ENCODE peak calls at places on chromosomes 16 and 17, in five cellular contexts. One of them, this sample, is unnamed.

GRCh38 chr17:18031955-18032354 is 7.0 kb downstream of the ATPAF2 start:
- DNase-seq in psoas muscle: no peak
- DNase-seq in iris pigment epithelial cell: peak; percentile 43
- DNase-seq in RWPE1: no peak
- DNase-seq in HEK293T: no peak
- DNase-seq in this sample: peak; percentile 39

GRCh38 chr17:74354123-74354522 is 7.5 kb downstream of the BTBD17 start:
- DNase-seq in iris pigment epithelial cell: no peak
- DNase-seq in HEK293T: no peak
- DNase-seq in RWPE1: no peak
- DNase-seq in psoas muscle: peak; percentile 45
- DNase-seq in this sample: no peak

GRCh38 chr17:27624555-27624954 is 6.4 kb upstream of the LGALS9 start:
- DNase-seq in HEK293T: no peak
- DNase-seq in psoas muscle: no peak
- DNase-seq in iris pigment epithelial cell: no peak
- DNase-seq in RWPE1: no peak
- DNase-seq in this sample: no peak

GRCh38 chr16:70665806-70666735 is 19.7 kb downstream of the IL34 start:
- DNase-seq in iris pigment epithelial cell: no peak
- DNase-seq in HEK293T: no peak
- DNase-seq in RWPE1: no peak
- DNase-seq in psoas muscle: no peak
- DNase-seq in this sample: no peak

GRCh38 chr17:65918450-65918849 is 273.5 kb downstream of the CEP112 start:
- DNase-seq in RWPE1: no peak
- DNase-seq in iris pigment epithelial cell: no peak
- DNase-seq in psoas muscle: no peak
- DNase-seq in HEK293T: no peak
- DNase-seq in this sample: no peak

GRCh38 chr17:50640701-50641338 is 6.1 kb downstream of the ABCC3 start:
- DNase-seq in iris pigment epithelial cell: no peak
- DNase-seq in psoas muscle: no peak
- DNase-seq in HEK293T: no peak
- DNase-seq in RWPE1: no peak
- DNase-seq in this sample: peak; percentile 17

GRCh38 chr17:68334393-68334792 is 43.1 kb downstream of the ARSG start:
- DNase-seq in RWPE1: no peak
- DNase-seq in iris pigment epithelial cell: peak; percentile 62
- DNase-seq in HEK293T: no peak
- DNase-seq in psoas muscle: no peak
- DNase-seq in this sample: peak; percentile 59

GRCh38 chr17:48676963-48677558 is 45.3 kb downstream of the PRAC1 start:
- DNase-seq in RWPE1: no peak
- DNase-seq in HEK293T: no peak
- DNase-seq in psoas muscle: no peak
- DNase-seq in iris pigment epithelial cell: no peak
- DNase-seq in this sample: no peak